ENCODE peak calls at places on chromosomes 16 and 17, in five cellular contexts. One of them, this sample, is unnamed.
A peak's percentile ranks its signal among the peaks of the same experiment; 100 is the strongest.

GRCh38 chr16:81694494-81695285 is 84.4 kb upstream of the PLCG2 start:
- DNase-seq in HFFc6: no peak
- DNase-seq in ovary: no peak
- DNase-seq in HL-60: no peak
- DNase-seq in PC-9: no peak
- DNase-seq in this sample: no peak

GRCh38 chr17:66353937-66354401 is 51.6 kb downstream of the PRKCA start:
- DNase-seq in HFFc6: peak; percentile 69
- DNase-seq in ovary: no peak
- DNase-seq in HL-60: no peak
- DNase-seq in PC-9: no peak
- DNase-seq in this sample: no peak

GRCh38 chr17:17516941-17517720 is 20.9 kb upstream of the RASD1 start:
- DNase-seq in HFFc6: no peak
- DNase-seq in ovary: no peak
- DNase-seq in HL-60: no peak
- DNase-seq in PC-9: no peak
- DNase-seq in this sample: no peak

GRCh38 chr16:84548971-84549844 is 44.7 kb upstream of the MEAK7 start:
- DNase-seq in HFFc6: no peak
- DNase-seq in ovary: no peak
- DNase-seq in HL-60: no peak
- DNase-seq in PC-9: no peak
- DNase-seq in this sample: no peak

GRCh38 chr17:46962374-46962790 is 16.7 kb downstream of the RPRML start:
- DNase-seq in HFFc6: no peak
- DNase-seq in ovary: no peak
- DNase-seq in HL-60: no peak
- DNase-seq in PC-9: no peak
- DNase-seq in this sample: no peak

GRCh38 chr16:67663877-67664222 is 2.7 kb downstream of the ENKD1 start:
- DNase-seq in HFFc6: no peak
- DNase-seq in ovary: no peak
- DNase-seq in HL-60: no peak
- DNase-seq in PC-9: peak; percentile 23
- DNase-seq in this sample: peak; percentile 62

GRCh38 chr17:50133028-50133768 is 3.2 kb upstream of the SAMD14 start:
- DNase-seq in HFFc6: peak; percentile 58
- DNase-seq in ovary: peak; percentile 42
- DNase-seq in HL-60: no peak
- DNase-seq in PC-9: no peak
- DNase-seq in this sample: no peak

GRCh38 chr16:4799171-4799855 is 3.1 kb downstream of the ROGDI start:
- DNase-seq in HFFc6: no peak
- DNase-seq in ovary: no peak
- DNase-seq in HL-60: no peak
- DNase-seq in PC-9: no peak
- DNase-seq in this sample: no peak

GRCh38 chr16:66481943-66482390 is 54.9 kb downstream of the BEAN1 start:
- DNase-seq in HFFc6: no peak
- DNase-seq in ovary: no peak
- DNase-seq in HL-60: no peak
- DNase-seq in PC-9: no peak
- DNase-seq in this sample: no peak

GRCh38 chr17:74427048-74427762 is 4.7 kb upstream of the GPRC5C start:
- DNase-seq in HFFc6: no peak
- DNase-seq in ovary: peak; percentile 68
- DNase-seq in HL-60: no peak
- DNase-seq in PC-9: no peak
- DNase-seq in this sample: no peak

GRCh38 chr17:78821961-78822360 is 18.7 kb downstream of the USP36 start:
- DNase-seq in HFFc6: no peak
- DNase-seq in ovary: no peak
- DNase-seq in HL-60: no peak
- DNase-seq in PC-9: no peak
- DNase-seq in this sample: no peak

GRCh38 chr16:30185683-30186421 is 2.5 kb downstream of the CORO1A start:
- DNase-seq in HFFc6: no peak
- DNase-seq in ovary: peak; percentile 35
- DNase-seq in HL-60: peak; percentile 99
- DNase-seq in PC-9: no peak
- DNase-seq in this sample: peak; percentile 86

GRCh38 chr17:16923097-16923903 is 48.6 kb downstream of the TNFRSF13B start:
- DNase-seq in HFFc6: no peak
- DNase-seq in ovary: no peak
- DNase-seq in HL-60: no peak
- DNase-seq in PC-9: no peak
- DNase-seq in this sample: peak; percentile 20

GRCh38 chr16:80711406-80711805 is 93.0 kb downstream of the CDYL2 start:
- DNase-seq in HFFc6: no peak
- DNase-seq in ovary: no peak
- DNase-seq in HL-60: no peak
- DNase-seq in PC-9: no peak
- DNase-seq in this sample: no peak

GRCh38 chr16:77496934-77497333 is 62.1 kb upstream of the ADAMTS18 start:
- DNase-seq in HFFc6: no peak
- DNase-seq in ovary: no peak
- DNase-seq in HL-60: no peak
- DNase-seq in PC-9: no peak
- DNase-seq in this sample: no peak

GRCh38 chr17:3891626-3892094 is 1.2 kb downstream of the CAMKK1 start:
- DNase-seq in HFFc6: no peak
- DNase-seq in ovary: no peak
- DNase-seq in HL-60: no peak
- DNase-seq in PC-9: no peak
- DNase-seq in this sample: no peak

GRCh38 chr17:32870027-32870670 is 6.8 kb downstream of the MYO1D start:
- DNase-seq in HFFc6: peak; percentile 21
- DNase-seq in ovary: no peak
- DNase-seq in HL-60: no peak
- DNase-seq in PC-9: no peak
- DNase-seq in this sample: no peak

DNA sequence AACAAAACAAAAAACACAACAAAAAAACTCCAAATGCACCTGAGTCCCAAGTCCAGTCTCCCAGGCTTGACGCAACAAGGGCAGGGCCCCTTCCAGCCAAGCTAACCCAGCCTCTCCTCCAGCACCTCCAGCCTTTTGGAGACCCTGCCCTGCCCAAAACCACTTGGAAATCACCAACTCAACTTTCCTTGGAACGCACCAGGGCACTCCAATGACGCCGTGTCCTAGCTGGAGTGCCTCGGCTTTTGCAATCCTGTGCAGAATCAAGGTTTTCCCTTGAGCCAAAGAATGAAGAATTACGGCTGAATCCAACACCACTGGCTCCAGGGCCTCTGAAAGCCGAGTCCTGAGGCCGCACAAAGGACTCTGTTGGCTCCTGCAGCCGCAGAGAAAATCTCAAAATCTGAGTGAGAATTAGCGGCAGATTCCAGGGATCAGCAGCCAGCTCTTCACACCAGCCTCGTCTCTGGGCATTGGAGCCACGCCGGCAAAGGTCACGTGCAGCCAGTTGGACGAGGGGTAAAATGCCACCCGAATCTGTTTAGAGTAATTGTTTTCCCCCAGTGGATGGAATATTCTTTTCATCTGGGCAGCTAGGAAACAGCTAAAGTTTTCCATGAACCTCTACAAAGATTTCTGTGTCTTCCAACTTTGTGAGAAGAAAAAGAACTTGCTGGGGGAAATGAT is 9.7 kb upstream of the BAIAP2 start:
- DNase-seq in HFFc6: no peak
- DNase-seq in ovary: no peak
- DNase-seq in HL-60: no peak
- DNase-seq in PC-9: no peak
- DNase-seq in this sample: no peak
- TF ChIP-seq CTCF in HFFc6: no peak
- TF ChIP-seq CTCF in ovary: no peak
- TF ChIP-seq CTCF in HL-60: no peak
- TF ChIP-seq CTCF in PC-9: no peak
- TF ChIP-seq CTCF in this sample: no peak

GRCh38 chr17:60590075-60590474 is 9.9 kb upstream of the PPM1D start:
- DNase-seq in HFFc6: no peak
- DNase-seq in ovary: no peak
- DNase-seq in HL-60: no peak
- DNase-seq in PC-9: no peak
- DNase-seq in this sample: no peak

GRCh38 chr17:60585887-60586286 is 14.1 kb upstream of the PPM1D start:
- DNase-seq in HFFc6: no peak
- DNase-seq in ovary: no peak
- DNase-seq in HL-60: no peak
- DNase-seq in PC-9: no peak
- DNase-seq in this sample: no peak

GRCh38 chr17:60583008-60583407 is 17.0 kb upstream of the PPM1D start:
- DNase-seq in HFFc6: no peak
- DNase-seq in ovary: no peak
- DNase-seq in HL-60: no peak
- DNase-seq in PC-9: no peak
- DNase-seq in this sample: no peak

GRCh38 chr17:60586288-60586974 is 13.6 kb upstream of the PPM1D start:
- DNase-seq in HFFc6: no peak
- DNase-seq in ovary: no peak
- DNase-seq in HL-60: no peak
- DNase-seq in PC-9: peak; percentile 37
- DNase-seq in this sample: no peak
- TF ChIP-seq CTCF in HFFc6: peak; percentile 46
- TF ChIP-seq CTCF in ovary: no peak
- TF ChIP-seq CTCF in HL-60: peak; percentile 4
- TF ChIP-seq CTCF in PC-9: peak; percentile 60
- TF ChIP-seq CTCF in this sample: no peak

GRCh38 chr17:44496815-44497214 is 6.4 kb downstream of the GPATCH8 start:
- DNase-seq in HFFc6: no peak
- DNase-seq in ovary: no peak
- DNase-seq in HL-60: no peak
- DNase-seq in PC-9: no peak
- DNase-seq in this sample: no peak

GRCh38 chr17:44492706-44493272 is 10.4 kb downstream of the GPATCH8 start:
- DNase-seq in HFFc6: no peak
- DNase-seq in ovary: no peak
- DNase-seq in HL-60: no peak
- DNase-seq in PC-9: no peak
- DNase-seq in this sample: no peak

GRCh38 chr17:44489581-44489980 is 13.6 kb downstream of the GPATCH8 start:
- DNase-seq in HFFc6: no peak
- DNase-seq in ovary: no peak
- DNase-seq in HL-60: no peak
- DNase-seq in PC-9: no peak
- DNase-seq in this sample: no peak

GRCh38 chr17:44493339-44493738 is 9.9 kb downstream of the GPATCH8 start:
- DNase-seq in HFFc6: no peak
- DNase-seq in ovary: no peak
- DNase-seq in HL-60: no peak
- DNase-seq in PC-9: no peak
- DNase-seq in this sample: no peak
- TF ChIP-seq CTCF in HFFc6: no peak
- TF ChIP-seq CTCF in ovary: no peak
- TF ChIP-seq CTCF in HL-60: no peak
- TF ChIP-seq CTCF in PC-9: no peak
- TF ChIP-seq CTCF in this sample: no peak

GRCh38 chr17:28643979-28644781 is 778 bp downstream of the BLTP2 start:
- DNase-seq in HFFc6: peak; percentile 50
- DNase-seq in ovary: no peak
- DNase-seq in HL-60: peak; percentile 82
- DNase-seq in PC-9: peak; percentile 60
- DNase-seq in this sample: no peak

GRCh38 chr17:28645576-28645939 is 600 bp upstream of the BLTP2 start:
- DNase-seq in HFFc6: no peak
- DNase-seq in ovary: no peak
- DNase-seq in HL-60: peak; percentile 16
- DNase-seq in PC-9: no peak
- DNase-seq in this sample: no peak

GRCh38 chr17:28646039-28646754 is 1.2 kb upstream of the BLTP2 start:
- DNase-seq in HFFc6: no peak
- DNase-seq in ovary: peak; percentile 65
- DNase-seq in HL-60: peak; percentile 9
- DNase-seq in PC-9: no peak
- DNase-seq in this sample: peak; percentile 24

GRCh38 chr17:28641579-28641978 is 3.4 kb downstream of the BLTP2 start:
- DNase-seq in HFFc6: no peak
- DNase-seq in ovary: no peak
- DNase-seq in HL-60: no peak
- DNase-seq in PC-9: no peak
- DNase-seq in this sample: no peak

GRCh38 chr17:28644782-28645575 is at the start of gene BLTP2:
- DNase-seq in HFFc6: peak; percentile 92
- DNase-seq in ovary: peak; percentile 97
- DNase-seq in HL-60: peak; percentile 97
- DNase-seq in PC-9: peak; percentile 85
- DNase-seq in this sample: peak; percentile 99
- TF ChIP-seq CTCF in HFFc6: no peak
- TF ChIP-seq CTCF in ovary: no peak
- TF ChIP-seq CTCF in HL-60: no peak
- TF ChIP-seq CTCF in PC-9: no peak
- TF ChIP-seq CTCF in this sample: peak; percentile 45

This sample was measured in upper lobe of left lung.